ENCODE peak calls at places on chromosomes 1 and 21, in six cellular contexts. C, R, W, P, U and S are unnamed samples.

GRCh38 chr1:112522621-112523020 is 13.9 kb downstream of the WNT2B start:
- DNase-seq in C (no peak), R (no peak), W (no peak), P (no peak), U (peak; percentile 96), S (no peak)

GRCh38 chr1:55592122-55592521 is 377.0 kb upstream of the USP24 start:
- DNase-seq in C (no peak), R (no peak), W (no peak), P (no peak), U (no peak), S (no peak)

GRCh38 chr1:219833214-219833816 is 95.0 kb downstream of the SLC30A10 start:
- DNase-seq in C (no peak), R (no peak), W (no peak), P (no peak), U (no peak), S (no peak)

GRCh38 chr1:206801467-206801866 is 29.2 kb upstream of the IL10 start:
- DNase-seq in C (no peak), R (no peak), W (no peak), P (no peak), U (no peak), S (no peak)

GRCh38 chr1:59667020-59667419 is 147.7 kb upstream of the HOOK1 start:
- DNase-seq in C (no peak), R (no peak), W (no peak), P (no peak), U (no peak), S (no peak)

GRCh38 chr1:31701137-31701736 is 2.6 kb downstream of the COL16A1 start:
- DNase-seq in C (peak; percentile 84), R (peak; percentile 89), W (peak; percentile 80), P (peak; percentile 72), U (peak; percentile 98), S (peak; percentile 97)

GRCh38 chr1:31807273-31808048 is 8.4 kb downstream of the SPOCD1 start:
- DNase-seq in C (no peak), R (no peak), W (no peak), P (no peak), U (no peak), S (no peak)

GRCh38 chr1:198423701-198424100 is 116.8 kb downstream of the ATP6V1G3 start:
- DNase-seq in C (no peak), R (no peak), W (no peak), P (no peak), U (no peak), S (no peak)

GRCh38 chr1:9317591-9318331 is 25.1 kb downstream of the SPSB1 start:
- DNase-seq in C (peak; percentile 25), R (peak; percentile 65), W (peak; percentile 44), P (no peak), U (peak; percentile 74), S (no peak)

GRCh38 chr1:21608813-21609212 is 60.3 kb downstream of the RAP1GAP start:
- DNase-seq in C (no peak), R (no peak), W (no peak), P (no peak), U (no peak), S (no peak)

GRCh38 chr1:53138991-53139884 is 3.2 kb downstream of the SLC1A7 start:
- DNase-seq in C (no peak), R (no peak), W (no peak), P (no peak), U (peak; percentile 43), S (no peak)

GRCh38 chr1:15167386-15167785 is 13.8 kb downstream of the TMEM51 start:
- DNase-seq in C (no peak), R (no peak), W (no peak), P (no peak), U (peak; percentile 93), S (no peak)

GRCh38 chr1:221440658-221441057 is 301.2 kb downstream of the DUSP10 start:
- DNase-seq in C (no peak), R (no peak), W (no peak), P (no peak), U (no peak), S (no peak)

GRCh38 chr1:208245185-208245705 is 1.1 kb upstream of the PLXNA2 start:
- DNase-seq in C (peak; percentile 95), R (peak; percentile 90), W (peak; percentile 93), P (peak; percentile 90), U (peak; percentile 92), S (peak; percentile 77)

GRCh38 chr1:59186656-59187055 is 110.2 kb upstream of the FGGY start:
- DNase-seq in C (no peak), R (no peak), W (no peak), P (no peak), U (peak; percentile 79), S (no peak)

GRCh38 chr1:29346573-29346972 is 110.3 kb downstream of the PTPRU start:
- DNase-seq in C (no peak), R (no peak), W (no peak), P (no peak), U (no peak), S (no peak)

GRCh38 chr21:27423073-27423472 is 456.2 kb upstream of the ADAMTS5 start:
- DNase-seq in C (peak; percentile 50), R (peak; percentile 50), W (peak; percentile 36), P (no peak), U (peak; percentile 95), S (no peak)

GRCh38 chr1:90359994-90360393 is 357.1 kb downstream of the BARHL2 start:
- DNase-seq in C (no peak), R (no peak), W (no peak), P (no peak), U (no peak), S (no peak)

GRCh38 chr1:14435368-14436023 is 163.0 kb upstream of the KAZN start:
- DNase-seq in C (peak; percentile 20), R (no peak), W (no peak), P (no peak), U (no peak), S (no peak)

GRCh38 chr1:246142320-246142893 is 364.7 kb downstream of the SMYD3 start:
- DNase-seq in C (no peak), R (no peak), W (no peak), P (no peak), U (peak; percentile 96), S (no peak)

GRCh38 chr1:68620575-68620974 is 123.7 kb upstream of the DEPDC1 start:
- DNase-seq in C (no peak), R (no peak), W (no peak), P (no peak), U (no peak), S (no peak)

GRCh38 chr1:1778827-1779675 is 781 bp upstream of the NADK start:
- DNase-seq in C (peak; percentile 91), R (peak; percentile 78), W (peak; percentile 95), P (peak; percentile 72), U (no peak), S (peak; percentile 81)

GRCh38 chr21:36700961-36701911 is 2.3 kb downstream of the SIM2 start:
- DNase-seq in C (no peak), R (no peak), W (no peak), P (no peak), U (no peak), S (no peak)

GRCh38 chr1:27547220-27548116 is 56.5 kb downstream of the AHDC1 start:
- DNase-seq in C (no peak), R (no peak), W (no peak), P (no peak), U (no peak), S (no peak)
- TF ChIP-seq CTCF in C (no peak), R (no peak), W (no peak), P (no peak), U (no peak), S (no peak)

DNA sequence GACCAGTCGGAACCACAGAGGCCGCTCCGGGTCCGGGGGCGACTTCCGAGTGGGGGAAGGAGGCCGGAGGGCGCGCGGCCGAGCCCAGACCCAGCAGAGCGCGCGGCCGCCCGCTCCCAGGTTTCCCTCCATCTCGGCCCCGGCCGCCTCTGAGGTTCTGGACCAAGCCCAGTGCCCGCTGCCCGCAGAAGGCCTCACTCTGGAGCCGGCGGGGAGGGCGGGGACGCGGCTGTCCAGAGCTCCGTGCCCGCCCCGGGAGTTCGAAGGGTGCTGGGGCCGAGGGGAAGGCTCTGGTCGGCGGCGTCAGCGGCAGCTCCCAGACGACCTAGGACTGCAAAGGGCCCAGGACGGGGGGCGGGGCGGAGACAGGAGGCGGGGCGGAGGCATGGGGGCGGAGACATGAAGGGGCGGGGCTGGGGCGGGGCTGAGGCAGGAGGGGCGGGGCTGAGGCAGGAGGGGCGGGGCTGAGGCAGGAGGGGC is 48.0 kb upstream of the SLC19A1 start:
- DNase-seq in C (peak; percentile 66), R (peak; percentile 56), W (peak; percentile 59), P (peak; percentile 21), U (peak; percentile 19), S (no peak)
- H3K4me3 ChIP-seq in C (peak overlapping the region; percentile 45), R (peak overlapping the region; percentile 50), W (peak overlapping the region; percentile 31), P (peak overlapping the region; percentile 27), U (peak overlapping the region; percentile 44), S (peak overlapping the region; percentile 37)

GRCh38 chr1:180609643-180610555 is 21.9 kb upstream of the XPR1 start:
- DNase-seq in C (peak; percentile 74), R (no peak), W (no peak), P (no peak), U (peak; percentile 34), S (no peak)
- TF ChIP-seq POLR2A in C (peak; percentile 56), R (no peak), W (no peak), P (no peak), U (no peak), S (no peak)

DNA sequence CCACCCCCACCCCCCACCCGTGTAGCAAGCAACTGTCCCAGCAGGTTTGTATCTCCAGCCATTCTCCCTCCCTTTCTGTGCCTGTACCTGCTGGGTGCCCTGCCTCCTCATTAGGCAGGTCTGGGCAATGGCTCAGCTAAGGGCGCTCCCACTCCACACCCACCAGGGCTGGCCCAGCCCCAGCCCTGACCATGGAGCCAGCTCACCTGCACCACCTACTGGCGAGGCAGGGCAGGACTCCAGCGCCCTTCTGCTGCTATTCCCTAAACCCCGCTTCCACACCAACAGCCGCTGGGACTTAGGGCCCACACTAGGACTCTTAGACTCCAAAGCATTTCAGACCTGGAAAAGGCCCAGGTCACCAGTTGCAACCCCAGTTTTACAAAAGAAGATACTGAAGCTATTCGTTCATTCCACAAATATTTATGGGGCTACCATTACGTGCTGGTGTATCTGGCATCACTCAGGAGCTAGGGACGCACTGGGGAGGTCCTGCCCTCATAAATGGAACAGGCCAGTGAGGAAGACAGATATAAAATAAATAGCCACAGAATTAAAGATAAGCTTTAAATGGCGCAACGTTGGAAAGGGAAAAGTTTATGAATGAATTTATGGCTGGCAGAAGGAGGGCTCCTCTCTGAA is 24.0 kb downstream of the PGLYRP3 start:
- DNase-seq in C (no peak), R (no peak), W (no peak), P (no peak), U (no peak), S (no peak)
- TF ChIP-seq CTCF in C (peak; percentile 20), R (no peak), W (no peak), P (no peak), U (peak; percentile 34), S (no peak)

DNA sequence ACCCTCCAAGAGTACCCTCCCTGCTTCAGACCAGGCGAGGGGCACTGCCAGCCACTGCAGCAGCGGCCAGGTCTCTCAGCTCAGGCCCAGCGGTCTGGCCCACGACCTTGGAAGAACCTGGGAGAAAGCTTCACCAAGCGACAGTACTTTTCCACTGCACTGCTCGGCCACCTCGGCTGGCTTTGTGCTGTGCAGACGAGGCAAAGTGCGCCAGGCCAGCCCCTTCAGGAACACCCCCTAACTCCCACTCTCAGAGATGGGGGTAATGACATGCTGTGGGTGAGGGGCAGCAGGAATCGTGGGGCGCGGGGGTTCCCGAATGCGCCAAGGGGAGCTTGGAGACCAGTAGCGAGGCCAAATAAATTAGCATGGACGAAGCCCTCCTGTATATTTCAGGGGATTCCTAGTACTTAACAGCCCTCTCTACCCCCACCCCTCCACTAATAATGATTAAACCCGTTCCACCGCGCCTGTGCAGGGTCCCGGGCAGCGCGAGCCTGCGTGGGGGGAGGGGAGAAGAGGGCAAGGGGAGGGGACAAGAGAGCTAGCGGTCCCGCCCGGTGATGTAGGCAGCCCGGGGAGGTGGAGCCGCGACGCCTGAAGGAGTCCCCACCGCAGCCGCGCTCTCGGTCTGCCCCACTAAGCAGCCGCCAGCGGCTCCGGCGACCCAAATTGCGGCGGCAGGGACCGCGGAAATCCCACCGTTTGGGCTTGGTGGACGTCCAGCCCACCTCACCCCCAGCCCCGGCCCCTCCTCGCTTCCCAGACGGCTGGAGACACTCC is at the start of gene FAM43B:
- DNase-seq in C (peak; percentile 49), R (peak; percentile 86), W (peak; percentile 16), P (no peak), U (no peak), S (no peak)
- H3K4me3 ChIP-seq in C (no peak within 1 kb of the TSS), R (peak within 1 kb of the TSS; percentile 49), W (peak within 1 kb of the TSS; percentile 13), P (peak within 1 kb of the TSS; percentile 8), U (no peak within 1 kb of the TSS), S (peak within 1 kb of the TSS; percentile 52)